ENCODE peak calls at places on chromosomes 5 and 9, in seven cellular contexts. X, Z, G, T, U, S and P are unnamed samples.

GRCh38 chr9:129839324-129840023 is 4.2 kb downstream of the USP20 start:
- DNase-seq in X (no peak), Z (no peak), G (peak), T (no peak), U (no peak), S (no peak), P (no peak)

GRCh38 chr5:159514229-159514822 is 184.0 kb upstream of the IL12B start:
- DNase-seq in X (no peak), Z (no peak), G (no peak), T (no peak), U (no peak), S (no peak), P (no peak)

GRCh38 chr9:86082870-86083269 is 16.5 kb downstream of the GOLM1 start:
- DNase-seq in X (no peak), Z (no peak), G (no peak), T (no peak), U (no peak), S (no peak), P (no peak)

GRCh38 chr5:177040814-177041410 is 18.4 kb downstream of the ZNF346 start:
- DNase-seq in X (no peak), Z (no peak), G (no peak), T (peak), U (no peak), S (no peak), P (peak)

GRCh38 chr5:76701298-76701697 is 14.6 kb upstream of the F2R start:
- DNase-seq in X (no peak), Z (no peak), G (no peak), T (peak), U (no peak), S (no peak), P (peak)

GRCh38 chr5:42526179-42526578 is 102.9 kb downstream of the GHR start:
- DNase-seq in X (no peak), Z (no peak), G (no peak), T (no peak), U (no peak), S (no peak), P (no peak)

GRCh38 chr5:111719773-111720172 is 37.2 kb downstream of the NREP start:
- DNase-seq in X (no peak), Z (no peak), G (no peak), T (no peak), U (no peak), S (no peak), P (no peak)

GRCh38 chr5:83142526-83142925 is 65.2 kb downstream of the XRCC4 start:
- DNase-seq in X (no peak), Z (no peak), G (no peak), T (no peak), U (no peak), S (no peak), P (no peak)

GRCh38 chr5:133818031-133818431 is 150.4 kb downstream of the C5orf15 start:
- DNase-seq in X (no peak), Z (no peak), G (no peak), T (peak), U (no peak), S (peak), P (peak)

GRCh38 chr9:16179566-16179965 is 626.7 kb downstream of the CCDC171 start:
- DNase-seq in X (no peak), Z (no peak), G (no peak), T (no peak), U (no peak), S (no peak), P (no peak)

GRCh38 chr5:55509768-55510522 is 24.8 kb downstream of the PLPP1 start:
- DNase-seq in X (no peak), Z (no peak), G (no peak), T (no peak), U (no peak), S (no peak), P (peak)

GRCh38 chr5:8333977-8334376 is 465.0 kb downstream of the MTRR start:
- DNase-seq in X (no peak), Z (no peak), G (no peak), T (peak), U (no peak), S (no peak), P (no peak)

GRCh38 chr5:82246960-82247574 is 31.1 kb downstream of the RPS23 start:
- DNase-seq in X (no peak), Z (no peak), G (no peak), T (no peak), U (no peak), S (no peak), P (no peak)

GRCh38 chr5:106121972-106122605 is 1548.6 kb downstream of the EFNA5 start:
- DNase-seq in X (no peak), Z (no peak), G (peak), T (peak), U (no peak), S (no peak), P (peak)

GRCh38 chr5:134215757-134216156 is 10.1 kb downstream of the PPP2CA start:
- DNase-seq in X (no peak), Z (no peak), G (no peak), T (no peak), U (no peak), S (no peak), P (no peak)

GRCh38 chr5:82540301-82540700 is 262.1 kb upstream of the RPS23 start:
- DNase-seq in X (no peak), Z (no peak), G (no peak), T (no peak), U (no peak), S (no peak), P (no peak)

GRCh38 chr5:23994581-23995370 is 487.4 kb downstream of the PRDM9 start:
- DNase-seq in X (no peak), Z (no peak), G (no peak), T (no peak), U (no peak), S (no peak), P (peak)